ENCODE peak calls at places on chromosome 6, in seven cellular contexts. One of them, this sample, is unnamed.

GRCh38 chr6:43378631-43379030 is 9.2 kb upstream of the ZNF318 start:
- DNase-seq in MCF 10A: no peak
- DNase-seq in esophagus squamous epithelium: no peak
- DNase-seq in keratinocyte: no peak
- DNase-seq in tibial nerve: no peak
- DNase-seq in GM23338: no peak
- DNase-seq in fibroblast of mammary gland: no peak
- DNase-seq in this sample: no peak

GRCh38 chr6:118356054-118356453 is 192.0 kb upstream of the PLN start:
- DNase-seq in MCF 10A: no peak
- DNase-seq in esophagus squamous epithelium: no peak
- DNase-seq in keratinocyte: no peak
- DNase-seq in tibial nerve: no peak
- DNase-seq in GM23338: no peak
- DNase-seq in fibroblast of mammary gland: no peak
- DNase-seq in this sample: peak

GRCh38 chr6:140071601-140072062 is 697.2 kb upstream of the CITED2 start:
- DNase-seq in MCF 10A: peak
- DNase-seq in esophagus squamous epithelium: no peak
- DNase-seq in keratinocyte: no peak
- DNase-seq in tibial nerve: no peak
- DNase-seq in GM23338: no peak
- DNase-seq in fibroblast of mammary gland: peak
- DNase-seq in this sample: peak

GRCh38 chr6:28980797-28981390 is 24.2 kb downstream of the ZNF311 start:
- DNase-seq in MCF 10A: peak
- DNase-seq in esophagus squamous epithelium: no peak
- DNase-seq in keratinocyte: no peak
- DNase-seq in tibial nerve: peak
- DNase-seq in GM23338: peak
- DNase-seq in fibroblast of mammary gland: peak
- DNase-seq in this sample: peak

GRCh38 chr6:145544031-145544430 is 191.3 kb downstream of the EPM2A start:
- DNase-seq in MCF 10A: peak
- DNase-seq in esophagus squamous epithelium: no peak
- DNase-seq in keratinocyte: peak
- DNase-seq in tibial nerve: no peak
- DNase-seq in GM23338: no peak
- DNase-seq in fibroblast of mammary gland: peak
- DNase-seq in this sample: peak

GRCh38 chr6:24329451-24329850 is 28.4 kb downstream of the DCDC2 start:
- DNase-seq in MCF 10A: no peak
- DNase-seq in esophagus squamous epithelium: no peak
- DNase-seq in keratinocyte: no peak
- DNase-seq in tibial nerve: no peak
- DNase-seq in GM23338: no peak
- DNase-seq in fibroblast of mammary gland: no peak
- DNase-seq in this sample: no peak

GRCh38 chr6:123808556-123808955 is 4.9 kb downstream of the NKAIN2 start:
- DNase-seq in MCF 10A: peak
- DNase-seq in esophagus squamous epithelium: no peak
- DNase-seq in keratinocyte: no peak
- DNase-seq in tibial nerve: no peak
- DNase-seq in GM23338: peak
- DNase-seq in fibroblast of mammary gland: no peak
- DNase-seq in this sample: no peak

GRCh38 chr6:123962508-123962907 is 158.8 kb downstream of the NKAIN2 start:
- DNase-seq in MCF 10A: peak
- DNase-seq in esophagus squamous epithelium: no peak
- DNase-seq in keratinocyte: no peak
- DNase-seq in tibial nerve: no peak
- DNase-seq in GM23338: no peak
- DNase-seq in fibroblast of mammary gland: no peak
- DNase-seq in this sample: no peak

GRCh38 chr6:108157972-108158441 is 7.8 kb upstream of the NR2E1 start:
- DNase-seq in MCF 10A: no peak
- DNase-seq in esophagus squamous epithelium: no peak
- DNase-seq in keratinocyte: no peak
- DNase-seq in tibial nerve: no peak
- DNase-seq in GM23338: peak
- DNase-seq in fibroblast of mammary gland: no peak
- DNase-seq in this sample: no peak

GRCh38 chr6:158645064-158646022 is 800 bp upstream of the DYNLT1 start:
- DNase-seq in MCF 10A: no peak
- DNase-seq in esophagus squamous epithelium: no peak
- DNase-seq in keratinocyte: no peak
- DNase-seq in tibial nerve: no peak
- DNase-seq in GM23338: no peak
- DNase-seq in fibroblast of mammary gland: no peak
- DNase-seq in this sample: no peak

GRCh38 chr6:37731888-37732287 is 34.2 kb upstream of the MDGA1 start:
- DNase-seq in MCF 10A: no peak
- DNase-seq in esophagus squamous epithelium: no peak
- DNase-seq in keratinocyte: no peak
- DNase-seq in tibial nerve: no peak
- DNase-seq in GM23338: no peak
- DNase-seq in fibroblast of mammary gland: no peak
- DNase-seq in this sample: no peak

GRCh38 chr6:7112741-7113313 is 5.1 kb downstream of the RREB1 start:
- DNase-seq in MCF 10A: peak
- DNase-seq in esophagus squamous epithelium: no peak
- DNase-seq in keratinocyte: no peak
- DNase-seq in tibial nerve: no peak
- DNase-seq in GM23338: no peak
- DNase-seq in fibroblast of mammary gland: no peak
- DNase-seq in this sample: no peak

GRCh38 chr6:164097557-164098398 is 683.3 kb downstream of the QKI start:
- DNase-seq in MCF 10A: peak
- DNase-seq in esophagus squamous epithelium: no peak
- DNase-seq in keratinocyte: no peak
- DNase-seq in tibial nerve: no peak
- DNase-seq in GM23338: peak
- DNase-seq in fibroblast of mammary gland: peak
- DNase-seq in this sample: peak

GRCh38 chr6:157221817-157222175 is 101.5 kb downstream of the TMEM242 start:
- DNase-seq in MCF 10A: no peak
- DNase-seq in esophagus squamous epithelium: no peak
- DNase-seq in keratinocyte: no peak
- DNase-seq in tibial nerve: no peak
- DNase-seq in GM23338: no peak
- DNase-seq in fibroblast of mammary gland: no peak
- DNase-seq in this sample: no peak

GRCh38 chr6:184161-184695 is 108.1 kb upstream of the DUSP22 start:
- DNase-seq in MCF 10A: no peak
- DNase-seq in esophagus squamous epithelium: no peak
- DNase-seq in keratinocyte: no peak
- DNase-seq in tibial nerve: no peak
- DNase-seq in GM23338: no peak
- DNase-seq in fibroblast of mammary gland: no peak
- DNase-seq in this sample: no peak

GRCh38 chr6:142570221-142570671 is 268.4 kb downstream of the ADGRG6 start:
- DNase-seq in MCF 10A: peak
- DNase-seq in esophagus squamous epithelium: no peak
- DNase-seq in keratinocyte: peak
- DNase-seq in tibial nerve: no peak
- DNase-seq in GM23338: no peak
- DNase-seq in fibroblast of mammary gland: peak
- DNase-seq in this sample: peak

GRCh38 chr6:27902335-27903314 is 9.6 kb downstream of the OR2B2 start:
- DNase-seq in MCF 10A: peak
- DNase-seq in esophagus squamous epithelium: no peak
- DNase-seq in keratinocyte: no peak
- DNase-seq in tibial nerve: peak
- DNase-seq in GM23338: peak
- DNase-seq in fibroblast of mammary gland: peak
- DNase-seq in this sample: peak

GRCh38 chr6:20542927-20543602 is 8.8 kb downstream of the CDKAL1 start:
- DNase-seq in MCF 10A: peak
- DNase-seq in esophagus squamous epithelium: no peak
- DNase-seq in keratinocyte: peak
- DNase-seq in tibial nerve: no peak
- DNase-seq in GM23338: no peak
- DNase-seq in fibroblast of mammary gland: peak
- DNase-seq in this sample: peak

GRCh38 chr6:16286151-16286522 is 47.8 kb downstream of the GMPR start:
- DNase-seq in MCF 10A: peak
- DNase-seq in esophagus squamous epithelium: no peak
- DNase-seq in keratinocyte: no peak
- DNase-seq in tibial nerve: no peak
- DNase-seq in GM23338: peak
- DNase-seq in fibroblast of mammary gland: peak
- DNase-seq in this sample: peak

GRCh38 chr6:91608428-91608827 is 1021.6 kb upstream of the MAP3K7 start:
- DNase-seq in MCF 10A: no peak
- DNase-seq in esophagus squamous epithelium: no peak
- DNase-seq in keratinocyte: no peak
- DNase-seq in tibial nerve: no peak
- DNase-seq in GM23338: peak
- DNase-seq in fibroblast of mammary gland: no peak
- DNase-seq in this sample: no peak

GRCh38 chr6:45657243-45657642 is 279.5 kb upstream of the SUPT3H start:
- DNase-seq in MCF 10A: no peak
- DNase-seq in esophagus squamous epithelium: no peak
- DNase-seq in keratinocyte: no peak
- DNase-seq in tibial nerve: no peak
- DNase-seq in GM23338: no peak
- DNase-seq in fibroblast of mammary gland: peak
- DNase-seq in this sample: peak

DNA sequence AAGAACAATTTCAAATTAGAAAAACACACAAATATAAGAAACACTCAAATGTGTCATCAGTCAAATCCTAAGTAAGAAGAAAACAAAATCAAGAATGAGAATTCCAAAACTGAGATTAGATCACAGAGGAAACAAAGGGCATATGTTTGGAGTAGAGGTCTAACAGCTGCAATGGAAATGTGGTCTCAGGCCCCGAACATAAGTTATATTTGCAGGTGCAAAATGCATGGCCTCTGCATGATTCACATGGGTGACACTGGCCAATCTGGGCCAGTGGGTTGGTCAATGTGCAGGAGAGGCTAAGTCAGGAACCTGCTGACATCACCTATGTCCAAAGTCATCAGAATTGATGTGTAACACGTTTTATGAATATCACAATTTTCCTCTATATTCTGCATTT is 108.5 kb upstream of the MAP7 start:
- DNase-seq in MCF 10A: no peak
- DNase-seq in esophagus squamous epithelium: no peak
- DNase-seq in keratinocyte: no peak
- DNase-seq in tibial nerve: no peak
- DNase-seq in GM23338: no peak
- DNase-seq in fibroblast of mammary gland: no peak
- DNase-seq in this sample: no peak
- TF ChIP-seq CTCF in MCF 10A: no peak
- TF ChIP-seq CTCF in esophagus squamous epithelium: no peak
- TF ChIP-seq CTCF in keratinocyte: no peak
- TF ChIP-seq CTCF in tibial nerve: no peak
- TF ChIP-seq CTCF in GM23338: no peak
- TF ChIP-seq CTCF in fibroblast of mammary gland: no peak
- TF ChIP-seq CTCF in this sample: no peak

GRCh38 chr6:63943826-63944225 is 308.2 kb downstream of the PHF3 start:
- DNase-seq in MCF 10A: no peak
- DNase-seq in esophagus squamous epithelium: no peak
- DNase-seq in keratinocyte: no peak
- DNase-seq in tibial nerve: no peak
- DNase-seq in GM23338: peak
- DNase-seq in fibroblast of mammary gland: no peak
- DNase-seq in this sample: no peak
- TF ChIP-seq CTCF in MCF 10A: no peak
- TF ChIP-seq CTCF in esophagus squamous epithelium: no peak
- TF ChIP-seq CTCF in keratinocyte: no peak
- TF ChIP-seq CTCF in tibial nerve: no peak
- TF ChIP-seq CTCF in GM23338: no peak
- TF ChIP-seq CTCF in fibroblast of mammary gland: no peak
- TF ChIP-seq CTCF in this sample: no peak

DNA sequence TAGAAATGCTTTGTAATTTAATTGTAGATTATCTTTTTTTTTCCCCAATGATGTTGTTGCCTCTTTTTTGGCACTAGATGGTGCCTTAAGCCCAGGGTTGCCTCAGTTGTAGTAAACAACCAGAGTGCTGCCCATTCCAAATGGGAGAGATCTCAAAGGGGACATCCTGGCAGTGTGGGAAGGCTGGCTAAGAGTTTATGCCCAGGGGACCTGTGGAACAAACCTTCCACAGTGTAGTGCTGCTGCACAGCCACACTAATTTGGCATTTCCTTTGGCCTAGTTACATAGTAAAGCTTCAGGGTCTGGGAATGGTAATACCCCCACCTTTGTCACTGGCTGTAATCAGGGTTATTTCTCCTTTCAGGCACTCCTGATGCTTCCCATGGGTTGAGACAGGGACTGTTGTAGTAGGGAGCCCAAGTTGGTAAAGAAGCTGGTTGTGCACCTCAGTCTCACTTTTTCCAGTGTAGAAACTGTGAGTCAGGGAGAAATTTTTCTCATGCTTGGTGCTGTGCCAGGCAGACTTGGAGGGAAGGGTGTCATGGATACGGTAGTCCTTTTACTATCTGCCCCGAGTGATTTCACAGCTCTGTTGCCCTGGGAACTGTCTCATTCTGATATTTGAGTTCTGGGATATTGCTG is 177.8 kb upstream of the ECI2 start:
- DNase-seq in MCF 10A: peak
- DNase-seq in esophagus squamous epithelium: no peak
- DNase-seq in keratinocyte: no peak
- DNase-seq in tibial nerve: no peak
- DNase-seq in GM23338: peak
- DNase-seq in fibroblast of mammary gland: peak
- DNase-seq in this sample: peak
- TF ChIP-seq CTCF in MCF 10A: peak
- TF ChIP-seq CTCF in esophagus squamous epithelium: peak
- TF ChIP-seq CTCF in keratinocyte: peak
- TF ChIP-seq CTCF in tibial nerve: no peak
- TF ChIP-seq CTCF in GM23338: peak
- TF ChIP-seq CTCF in fibroblast of mammary gland: peak
- TF ChIP-seq CTCF in this sample: peak

DNA sequence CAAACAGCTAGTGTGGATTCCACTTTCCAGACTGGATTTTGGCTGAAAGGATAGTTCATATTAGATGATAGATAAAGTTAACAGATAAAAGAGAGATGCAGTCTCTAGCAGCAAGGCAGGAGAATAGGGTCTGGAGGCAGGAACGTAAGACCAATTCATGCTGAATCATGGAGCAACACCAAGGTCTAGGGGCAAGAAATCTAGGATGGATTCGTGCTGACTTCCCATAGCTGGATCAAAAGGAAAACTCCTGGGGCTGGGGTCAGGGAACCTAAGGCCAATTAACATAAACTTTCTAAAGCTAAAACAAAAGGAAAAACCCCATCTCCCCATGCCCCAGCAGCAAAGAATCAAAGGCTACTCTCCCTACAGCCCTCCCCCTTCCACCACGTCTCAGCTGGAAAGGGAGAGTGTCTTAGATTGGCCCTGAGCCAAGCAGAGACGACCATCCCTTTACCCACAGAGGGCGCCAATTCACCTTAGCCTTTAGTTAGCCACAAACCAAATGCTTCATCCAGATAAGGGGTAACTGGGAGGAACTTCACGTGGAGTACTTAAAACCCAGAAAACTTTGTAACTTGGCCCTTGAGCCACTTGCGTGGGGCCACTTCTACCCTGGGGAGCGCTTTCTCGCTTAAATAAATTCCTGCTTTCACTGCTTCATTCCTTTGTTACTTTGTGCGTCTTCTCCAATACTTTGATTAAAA is 7.6 kb downstream of the TREM1 start:
- DNase-seq in MCF 10A: peak
- DNase-seq in esophagus squamous epithelium: no peak
- DNase-seq in keratinocyte: no peak
- DNase-seq in tibial nerve: peak
- DNase-seq in GM23338: peak
- DNase-seq in fibroblast of mammary gland: peak
- DNase-seq in this sample: peak
- TF ChIP-seq CTCF in MCF 10A: peak
- TF ChIP-seq CTCF in esophagus squamous epithelium: peak
- TF ChIP-seq CTCF in keratinocyte: peak
- TF ChIP-seq CTCF in tibial nerve: no peak
- TF ChIP-seq CTCF in GM23338: peak
- TF ChIP-seq CTCF in fibroblast of mammary gland: peak
- TF ChIP-seq CTCF in this sample: peak